ENCODE peak calls at places on chromosomes 13 and 19, in six cellular contexts. C is stromal cell of bone marrow, J is ELR, V is GF-D8, W is HFFc6, M is NCI-H460. H is an unnamed sample.

GRCh38 chr13:50888362-50888761 is 21.2 kb upstream of the RNASEH2B start:
- DNase-seq in J (no peak), C (no peak), V (no peak), W (no peak), M (no peak), H (no peak)

GRCh38 chr19:11578342-11579142 is 1.1 kb upstream of the ACP5 start:
- DNase-seq in W (no peak), J (no peak), C (no peak), V (no peak), M (no peak), H (no peak)

GRCh38 chr13:51942189-51942588 is 69.1 kb downstream of the ATP7B start:
- DNase-seq in V (no peak), W (no peak), J (no peak), M (no peak), C (no peak), H (no peak)

GRCh38 chr19:10316229-10317044 is 622 bp upstream of the FDX2 start:
- DNase-seq in V (no peak), M (no peak), C (no peak), J (no peak), W (no peak), H (peak; percentile 50)

GRCh38 chr19:14002571-14003278 is 3.4 kb downstream of the RFX1 start:
- DNase-seq in W (no peak), V (no peak), J (no peak), C (no peak), M (no peak), H (no peak)

GRCh38 chr13:94033830-94034642 is 445.4 kb downstream of the DCT start:
- DNase-seq in M (no peak), C (no peak), W (no peak), V (no peak), J (no peak), H (no peak)

GRCh38 chr19:35436477-35437141 is 11.4 kb upstream of the FFAR2 start:
- DNase-seq in J (peak; percentile 13), W (no peak), C (peak; percentile 14), V (peak; percentile 91), M (no peak), H (no peak)

GRCh38 chr19:50803633-50804419 is 13.6 kb downstream of the ACP4 start:
- DNase-seq in J (peak; percentile 40), W (no peak), V (no peak), M (no peak), C (no peak), H (no peak)

GRCh38 chr13:97307882-97308624 is 85.9 kb downstream of the MBNL2 start:
- DNase-seq in J (peak; percentile 85), V (no peak), C (peak; percentile 17), W (peak; percentile 76), M (peak; percentile 24), H (no peak)

H was measured in anterior cingulate cortex.